ENCODE peak calls at places on chromosomes 6 and 20, in nine cellular contexts. V is psoas muscle, Q is ovary, J is GM13976, M is ascending aorta, B is neural progenitor cell, K is mesothelial cell of epicardium, T is A673, G is pancreas. R is an unnamed sample.
A peak's percentile ranks its signal among the peaks of the same experiment; 100 is the strongest.

GRCh38 chr6:38906582-38906981 is 142.0 kb upstream of the GLP1R start:
- DNase-seq in V (no peak), T (no peak), B (no peak), G (no peak), K (no peak), M (no peak), J (no peak), Q (no peak), R (no peak)

GRCh38 chr6:158879180-158879579 is 60.0 kb upstream of the EZR start:
- DNase-seq in K (no peak), J (no peak), Q (no peak), M (no peak), V (no peak), T (no peak), G (no peak), B (no peak), R (no peak)

GRCh38 chr20:20411382-20411781 is 43.5 kb downstream of the INSM1 start:
- DNase-seq in Q (no peak), T (no peak), G (no peak), B (peak; percentile 44), V (no peak), J (no peak), M (no peak), K (no peak), R (no peak)

GRCh38 chr6:150528648-150529285 is 70.9 kb upstream of the PLEKHG1 start:
- DNase-seq in B (peak; percentile 77), T (peak; percentile 43), K (peak; percentile 59), M (no peak), V (peak; percentile 56), Q (peak; percentile 10), J (no peak), G (no peak), R (no peak)

GRCh38 chr20:51132286-51132810 is 109.4 kb upstream of the KCNG1 start:
- DNase-seq in M (no peak), Q (no peak), K (no peak), V (no peak), T (no peak), B (no peak), G (no peak), J (no peak), R (no peak)

GRCh38 chr6:16042751-16043150 is 86.1 kb upstream of the MYLIP start:
- DNase-seq in V (no peak), M (no peak), B (no peak), K (no peak), J (no peak), G (no peak), Q (no peak), T (no peak), R (no peak)

GRCh38 chr6:42338573-42339218 is 113.0 kb downstream of the TRERF1 start:
- DNase-seq in Q (no peak), V (no peak), J (no peak), G (no peak), T (no peak), B (no peak), M (no peak), K (no peak), R (no peak)

GRCh38 chr6:83920017-83920416 is 60.5 kb downstream of the CYB5R4 start:
- DNase-seq in V (no peak), T (no peak), Q (no peak), M (no peak), J (no peak), G (no peak), K (no peak), B (no peak), R (no peak)

GRCh38 chr20:58464838-58465237 is 50.4 kb downstream of the APCDD1L start:
- DNase-seq in V (no peak), T (no peak), M (no peak), B (no peak), J (no peak), K (no peak), G (no peak), Q (no peak), R (no peak)

GRCh38 chr20:478949-479429 is 16.7 kb upstream of the TBC1D20 start:
- DNase-seq in T (peak; percentile 79), G (no peak), J (peak; percentile 67), B (peak; percentile 52), Q (no peak), V (no peak), K (no peak), M (no peak), R (peak; percentile 66)

DNA sequence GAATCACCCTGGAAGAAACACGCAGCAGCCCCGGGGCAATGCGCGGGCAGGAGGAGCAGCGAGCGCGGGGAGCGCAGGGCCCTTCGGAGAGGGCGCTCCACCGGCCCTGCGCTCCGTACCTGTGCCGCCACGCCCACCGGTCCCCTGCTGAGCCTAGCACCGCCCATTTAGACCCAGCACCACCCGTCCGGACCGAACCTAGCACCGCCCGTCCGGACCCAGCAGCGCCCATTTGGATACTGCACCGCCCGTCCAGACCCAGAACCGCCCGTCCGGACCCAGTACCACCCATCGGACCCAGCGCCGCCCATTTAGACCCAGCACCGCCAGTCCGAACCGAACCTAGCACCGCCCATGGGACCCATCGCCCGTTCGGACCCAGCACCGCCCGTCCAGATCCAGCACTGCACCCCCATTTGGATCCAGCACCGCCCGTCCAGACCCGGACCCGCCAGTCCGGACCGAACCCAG is 917 bp upstream of the AFDN start:
- DNase-seq in K (peak; percentile 58), G (peak; percentile 77), V (peak; percentile 58), J (no peak), Q (peak; percentile 41), M (no peak), T (no peak), B (peak; percentile 90), R (peak; percentile 73)
- TF ChIP-seq CTCF in K (no peak), G (no peak), V (no peak), J (no peak), Q (no peak), M (no peak), T (no peak), B (no peak), R (peak; percentile 19)

GRCh38 chr20:23937303-23938117 is 51.1 kb downstream of the GGTLC1 start:
- DNase-seq in G (peak; percentile 41), K (peak; percentile 42), V (no peak), B (peak; percentile 76), M (no peak), T (peak; percentile 63), J (peak; percentile 56), Q (no peak), R (peak; percentile 46)
- TF ChIP-seq CTCF in G (peak; percentile 69), K (peak; percentile 78), V (peak; percentile 65), B (peak; percentile 80), M (peak; percentile 26), T (peak; percentile 73), J (peak; percentile 58), Q (no peak), R (peak; percentile 74)

GRCh38 chr6:79838851-79839250 is 108.5 kb downstream of the ELOVL4 start:
- DNase-seq in T (no peak), V (no peak), G (no peak), Q (no peak), J (no peak), K (no peak), B (no peak), M (no peak), R (no peak)

GRCh38 chr6:79842382-79843040 is 104.8 kb downstream of the ELOVL4 start:
- DNase-seq in G (no peak), K (no peak), Q (no peak), V (no peak), J (no peak), T (no peak), B (no peak), M (no peak), R (no peak)

DNA sequence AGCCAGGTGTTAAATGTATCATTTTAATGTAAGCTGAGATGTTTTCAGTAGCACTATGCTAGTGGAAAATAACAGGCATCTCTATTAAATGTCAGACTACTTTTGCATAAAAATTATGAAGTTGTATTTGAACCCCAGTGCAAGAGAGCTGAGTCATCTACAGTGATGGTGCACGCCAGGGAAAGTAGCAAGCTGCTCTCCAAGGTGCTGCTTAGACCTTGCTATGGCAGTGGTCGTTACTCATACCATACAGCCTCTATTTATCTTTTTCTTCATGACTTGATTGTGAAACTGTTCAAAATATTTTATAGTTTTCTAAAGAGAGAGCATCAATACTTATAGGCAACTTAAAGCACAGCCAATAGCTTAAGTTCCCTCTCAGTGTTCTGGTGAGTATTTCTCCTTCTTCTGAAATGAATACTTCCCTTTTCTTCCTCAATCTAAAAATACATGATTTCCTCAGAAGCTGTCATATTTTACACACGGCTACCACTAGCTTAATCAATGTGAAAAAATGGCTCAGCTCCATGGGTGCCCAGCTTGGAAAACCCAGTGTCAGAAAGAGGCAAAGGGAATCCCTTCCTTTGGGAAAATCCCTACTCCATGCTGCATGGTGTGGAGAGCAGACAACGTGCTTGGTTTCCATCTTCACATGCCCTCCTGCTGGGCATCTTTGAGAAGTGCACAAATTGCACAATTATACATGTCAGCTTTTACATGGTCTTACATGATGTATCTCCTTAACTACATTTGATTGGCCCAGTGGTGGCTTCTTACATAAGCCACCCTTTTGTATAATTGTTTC is 105.6 kb downstream of the ELOVL4 start:
- DNase-seq in B (no peak), V (no peak), T (no peak), K (no peak), Q (no peak), J (no peak), M (no peak), G (no peak), R (no peak)
- TF ChIP-seq CTCF in B (no peak), V (no peak), T (no peak), K (no peak), Q (no peak), J (no peak), M (no peak), G (no peak), R (no peak)

GRCh38 chr20:43057317-43057716 is 132.4 kb downstream of the PTPRT start:
- DNase-seq in M (no peak), B (no peak), G (no peak), J (no peak), T (no peak), K (no peak), V (no peak), Q (no peak), R (no peak)
- TF ChIP-seq CTCF in M (no peak), B (no peak), G (no peak), J (no peak), T (no peak), K (no peak), V (no peak), Q (no peak), R (no peak)